ENCODE peak calls at places on chromosomes 13 and 19, in six cellular contexts. P is NB4, G is cardiac fibroblast, B is ovary, Y is lower lobe of right lung, T is Peyer's patch. X is an unnamed sample.
A peak's percentile ranks its signal among the peaks of the same experiment; 100 is the strongest.

GRCh38 chr19:47226426-47227346 is 4.3 kb downstream of the BBC3 start:
- DNase-seq in P (peak; percentile 97), G (peak; percentile 83), B (peak; percentile 69), Y (peak; percentile 93), T (peak; percentile 94), X (peak; percentile 87)

GRCh38 chr13:91087276-91087675 is 260.2 kb upstream of the MIR17HG start:
- DNase-seq in P (no peak), G (no peak), B (no peak), Y (no peak), T (no peak), X (no peak)

GRCh38 chr13:46679369-46680180 is 117.4 kb downstream of the ESD start:
- DNase-seq in P (no peak), G (peak; percentile 70), B (peak; percentile 49), Y (no peak), T (peak; percentile 62), X (no peak)

GRCh38 chr19:47284324-47284899 is 9.7 kb downstream of the INAFM1 start:
- DNase-seq in P (peak; percentile 91), G (peak; percentile 80), B (no peak), Y (no peak), T (peak; percentile 75), X (no peak)

GRCh38 chr13:40480012-40480914 is 186.2 kb downstream of the FOXO1 start:
- DNase-seq in P (no peak), G (no peak), B (peak; percentile 37), Y (no peak), T (no peak), X (no peak)

GRCh38 chr19:17873661-17874422 is 2.1 kb downstream of the SLC5A5 start:
- DNase-seq in P (peak; percentile 39), G (no peak), B (no peak), Y (peak; percentile 63), T (peak; percentile 79), X (peak; percentile 71)

GRCh38 chr13:32426191-32426980 is 1.5 kb downstream of the N4BP2L1 start:
- DNase-seq in P (peak; percentile 87), G (no peak), B (no peak), Y (no peak), T (peak; percentile 64), X (no peak)

GRCh38 chr19:56120371-56121179 is 520 bp downstream of the ZNF787 start:
- DNase-seq in P (peak; percentile 88), G (peak; percentile 83), B (peak; percentile 84), Y (peak; percentile 92), T (peak; percentile 93), X (peak; percentile 87)

GRCh38 chr19:54667217-54667616 is 4.4 kb downstream of the LILRB4 start:
- DNase-seq in P (no peak), G (no peak), B (no peak), Y (no peak), T (no peak), X (no peak)

GRCh38 chr13:64505511-64505910 is 2724.6 kb downstream of the PCDH9 start:
- DNase-seq in P (no peak), G (peak; percentile 39), B (no peak), Y (no peak), T (no peak), X (no peak)

GRCh38 chr19:1247747-1248453 is 483 bp upstream of the MIDN start:
- DNase-seq in P (peak; percentile 62), G (peak; percentile 72), B (peak; percentile 85), Y (peak; percentile 79), T (peak; percentile 93), X (peak; percentile 77)

GRCh38 chr19:39969681-39970423 is 1.1 kb upstream of the PSMC4 start:
- DNase-seq in P (no peak), G (no peak), B (no peak), Y (no peak), T (no peak), X (no peak)

DNA sequence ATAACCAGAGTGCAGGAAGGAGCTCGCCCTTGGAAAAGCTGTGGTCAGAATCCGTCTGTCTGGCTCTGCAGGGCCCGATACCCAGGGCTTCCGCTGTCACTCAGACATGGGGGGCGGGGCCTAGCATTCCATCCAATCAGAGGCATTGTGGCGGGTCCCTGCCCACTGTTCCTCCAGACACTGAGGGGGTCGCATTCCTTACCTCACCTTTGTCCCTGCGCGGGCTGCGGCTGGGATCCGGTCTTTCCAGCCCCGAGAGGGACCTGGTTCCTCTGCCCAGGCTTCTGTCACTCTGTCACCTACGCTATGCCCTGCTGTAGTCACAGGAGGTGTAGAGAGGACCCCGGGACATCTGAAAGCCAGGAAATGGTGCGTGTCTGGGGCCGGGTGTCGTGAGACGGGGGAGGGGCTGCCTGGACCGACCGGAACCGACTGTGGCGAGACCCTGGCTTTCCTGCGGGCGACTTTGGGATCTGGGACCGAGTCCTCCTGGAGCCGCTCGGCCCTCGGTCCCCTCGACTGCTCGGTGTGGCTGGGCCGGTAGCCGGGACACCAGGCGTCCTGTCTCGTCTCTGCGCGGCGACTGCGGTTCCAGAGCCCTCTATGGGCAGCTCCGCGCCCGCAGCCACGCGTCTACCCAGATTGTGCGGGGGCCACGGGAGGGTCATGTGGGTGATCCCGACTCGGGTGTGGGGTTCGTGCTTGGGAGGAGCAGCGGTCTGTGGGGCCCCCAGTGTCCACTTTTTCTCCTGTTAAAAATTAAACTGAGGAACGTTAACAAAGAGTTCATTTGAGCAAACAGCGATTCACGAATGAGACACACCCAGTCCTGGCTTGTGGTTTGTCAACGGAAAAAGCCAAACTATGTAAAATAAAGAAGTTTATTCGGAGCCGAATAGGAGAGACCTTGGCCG is at the start of gene ZNF69:
- DNase-seq in P (no peak), G (peak; percentile 73), B (peak; percentile 83), Y (peak; percentile 92), T (peak; percentile 93), X (peak; percentile 98)
- TF ChIP-seq CTCF in P (no peak), G (peak; percentile 16), B (no peak), Y (peak; percentile 34), T (peak; percentile 42), X (no peak)

GRCh38 chr13:80894930-80895329 is 554.0 kb upstream of the SPRY2 start:
- DNase-seq in P (no peak), G (peak; percentile 41), B (no peak), Y (no peak), T (no peak), X (no peak)
- TF ChIP-seq CTCF in P (no peak), G (no peak), B (no peak), Y (no peak), T (no peak), X (no peak)

GRCh38 chr13:48783181-48783630 is 129.5 kb downstream of the CYSLTR2 start:
- DNase-seq in P (peak; percentile 96), G (peak; percentile 99), B (peak; percentile 48), Y (peak; percentile 81), T (peak; percentile 72), X (peak; percentile 76)
- TF ChIP-seq CTCF in P (peak; percentile 12), G (no peak), B (no peak), Y (no peak), T (no peak), X (no peak)

GRCh38 chr13:74795526-74795925 is 661.3 kb upstream of the KLF12 start:
- DNase-seq in P (no peak), G (no peak), B (no peak), Y (no peak), T (no peak), X (no peak)

GRCh38 chr13:74794147-74794546 is 659.9 kb upstream of the KLF12 start:
- DNase-seq in P (peak; percentile 23), G (no peak), B (no peak), Y (no peak), T (no peak), X (no peak)

GRCh38 chr13:74796126-74796643 is 662.0 kb upstream of the KLF12 start:
- DNase-seq in P (no peak), G (no peak), B (no peak), Y (no peak), T (no peak), X (no peak)

DNA sequence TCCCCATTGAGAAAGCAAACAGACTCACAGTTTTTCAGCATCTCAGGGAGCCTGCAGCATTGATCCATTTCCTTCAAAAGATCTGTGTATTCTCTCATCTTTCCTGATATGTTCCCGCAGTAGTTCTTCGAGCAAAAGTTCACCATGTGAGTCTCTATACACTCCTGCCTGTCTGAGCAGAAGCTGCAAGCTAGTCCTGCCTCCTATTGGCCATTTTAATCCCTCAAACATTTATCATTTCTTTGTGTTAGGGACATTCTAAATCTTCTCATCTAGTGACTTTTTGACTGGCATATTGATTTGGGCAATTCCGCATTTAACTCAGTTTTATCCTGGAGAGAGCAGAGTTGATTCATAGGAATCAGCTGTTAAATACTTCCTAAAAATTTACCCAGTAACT is 660.4 kb upstream of the KLF12 start:
- DNase-seq in P (peak; percentile 9), G (no peak), B (no peak), Y (no peak), T (no peak), X (no peak)
- TF ChIP-seq CTCF in P (no peak), G (no peak), B (no peak), Y (no peak), T (no peak), X (no peak)

GRCh38 chr13:79445968-79446645 is 34.8 kb upstream of the NDFIP2 start:
- DNase-seq in P (no peak), G (no peak), B (no peak), Y (no peak), T (no peak), X (no peak)
- TF ChIP-seq CTCF in P (no peak), G (no peak), B (no peak), Y (no peak), T (no peak), X (no peak)

DNA sequence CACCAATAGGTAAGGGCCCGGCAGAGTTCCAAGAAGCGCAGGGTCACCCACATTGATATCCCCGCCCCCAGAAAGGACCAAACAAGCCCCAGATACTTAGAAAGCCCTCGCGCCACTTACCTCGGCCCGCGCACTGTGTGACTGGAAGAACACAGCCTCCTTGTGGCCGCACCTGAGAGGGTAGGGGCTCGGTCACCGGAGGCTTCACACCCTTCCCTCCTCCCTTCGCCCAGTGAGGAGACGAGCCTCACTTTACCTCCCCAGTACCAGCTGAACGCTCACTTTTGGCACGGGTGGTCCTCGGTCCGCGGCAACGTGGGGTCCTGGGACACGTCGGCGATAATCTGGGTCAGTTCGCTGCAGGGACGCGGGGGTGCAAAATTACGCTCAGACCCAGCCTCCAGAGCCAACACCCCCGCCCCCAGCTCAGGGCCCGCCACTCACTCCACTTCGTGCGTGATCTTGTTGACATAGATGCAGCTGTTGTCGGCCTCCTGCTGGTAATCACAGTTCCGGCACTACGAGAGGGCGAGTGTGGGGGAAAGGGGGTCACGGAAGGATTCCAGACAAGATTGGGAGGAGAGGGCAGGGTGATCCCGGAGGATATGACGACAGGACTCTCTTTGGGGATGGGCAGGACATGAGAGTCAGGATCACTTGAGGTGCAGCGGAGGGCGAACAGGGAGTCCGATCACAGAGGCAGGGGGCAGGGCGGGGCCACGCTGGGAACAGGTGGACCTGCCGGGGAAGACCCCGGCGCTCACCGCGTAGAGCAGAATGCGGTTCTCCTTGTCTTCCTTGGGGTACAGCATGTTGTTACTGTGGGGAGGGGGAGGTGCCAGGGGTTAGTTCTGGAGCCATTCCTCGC is 546 bp downstream of the POLR2I start:
- DNase-seq in P (no peak), G (peak; percentile 48), B (peak; percentile 69), Y (no peak), T (peak; percentile 51), X (peak; percentile 70)
- TF ChIP-seq CTCF in P (no peak), G (peak; percentile 13), B (peak; percentile 10), Y (no peak), T (no peak), X (peak; percentile 7)